ENCODE peak calls at places on chromosome 9, in four cellular contexts. One of them, this sample, is unnamed.

GRCh38 chr9:136339173-136339957 is 12.0 kb downstream of the GPSM1 start:
- DNase-seq in breast epithelium: peak; percentile 73
- DNase-seq in right lobe of liver: peak; percentile 85
- DNase-seq in Peyer's patch: peak; percentile 47
- DNase-seq in this sample: peak; percentile 96

GRCh38 chr9:92786298-92786697 is 21.7 kb upstream of the BICD2 start:
- DNase-seq in breast epithelium: no peak
- DNase-seq in right lobe of liver: no peak
- DNase-seq in Peyer's patch: no peak
- DNase-seq in this sample: no peak

GRCh38 chr9:106964822-106965525 is 102.0 kb downstream of the ZNF462 start:
- DNase-seq in breast epithelium: no peak
- DNase-seq in right lobe of liver: no peak
- DNase-seq in Peyer's patch: no peak
- DNase-seq in this sample: no peak

GRCh38 chr9:124632077-124632621 is 125.0 kb upstream of the NR5A1 start:
- DNase-seq in breast epithelium: no peak
- DNase-seq in right lobe of liver: no peak
- DNase-seq in Peyer's patch: no peak
- DNase-seq in this sample: no peak

GRCh38 chr9:19781240-19781639 is 7.6 kb downstream of the SLC24A2 start:
- DNase-seq in breast epithelium: no peak
- DNase-seq in right lobe of liver: no peak
- DNase-seq in Peyer's patch: no peak
- DNase-seq in this sample: no peak

GRCh38 chr9:133371261-133371711 is 4.6 kb downstream of the SURF4 start:
- DNase-seq in breast epithelium: no peak
- DNase-seq in right lobe of liver: no peak
- DNase-seq in Peyer's patch: peak; percentile 43
- DNase-seq in this sample: no peak

GRCh38 chr9:113648048-113648447 is 184.5 kb downstream of the RGS3 start:
- DNase-seq in breast epithelium: peak; percentile 24
- DNase-seq in right lobe of liver: no peak
- DNase-seq in Peyer's patch: no peak
- DNase-seq in this sample: no peak

GRCh38 chr9:113381909-113382411 is 5.2 kb upstream of the HDHD3 start:
- DNase-seq in breast epithelium: no peak
- DNase-seq in right lobe of liver: no peak
- DNase-seq in Peyer's patch: no peak
- DNase-seq in this sample: peak; percentile 70

GRCh38 chr9:96784021-96784420 is 6.1 kb upstream of the ZNF510 start:
- DNase-seq in breast epithelium: no peak
- DNase-seq in right lobe of liver: no peak
- DNase-seq in Peyer's patch: no peak
- DNase-seq in this sample: no peak

DNA sequence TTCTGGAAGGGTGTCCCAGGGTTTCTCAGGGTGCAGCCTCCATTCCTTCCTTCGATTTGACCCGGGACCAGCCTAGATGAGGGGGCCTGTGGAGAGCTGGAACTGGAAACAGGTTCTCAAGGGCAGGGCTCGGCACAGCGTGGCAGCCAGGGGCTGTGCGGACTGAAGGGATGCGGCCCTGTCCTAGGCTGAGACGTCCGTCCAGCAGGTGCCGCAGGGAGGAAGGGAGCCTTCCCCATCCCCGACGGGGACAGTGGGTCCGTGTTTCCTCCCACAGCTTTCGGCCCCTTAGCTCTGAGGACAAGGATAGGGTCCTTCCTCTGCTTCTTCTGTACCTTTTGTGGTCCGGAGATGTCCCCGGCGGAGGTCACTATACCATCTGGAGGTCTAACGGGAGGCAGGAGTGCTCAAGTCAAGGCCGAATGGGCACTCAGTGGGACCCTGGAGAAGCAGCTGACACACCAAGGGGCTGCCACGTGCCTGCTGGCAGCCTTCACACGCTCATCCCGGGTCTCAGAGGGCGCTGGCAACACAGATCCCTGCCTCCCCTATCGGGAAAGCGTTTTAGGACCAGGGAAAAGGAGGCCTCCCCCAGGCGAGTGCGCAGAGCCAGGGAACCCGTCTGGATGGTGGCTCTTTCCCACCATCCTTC is 49.9 kb downstream of the USP20 start:
- DNase-seq in breast epithelium: no peak
- DNase-seq in right lobe of liver: peak; percentile 73
- DNase-seq in Peyer's patch: peak; percentile 61
- DNase-seq in this sample: no peak
- TF ChIP-seq POLR2A in breast epithelium: no peak
- TF ChIP-seq POLR2A in right lobe of liver: no peak
- TF ChIP-seq POLR2A in Peyer's patch: no peak
- TF ChIP-seq POLR2A in this sample: no peak

GRCh38 chr9:130518198-130518597 is 61.2 kb upstream of the FUBP3 start:
- DNase-seq in breast epithelium: no peak
- DNase-seq in right lobe of liver: no peak
- DNase-seq in Peyer's patch: no peak
- DNase-seq in this sample: no peak
- H3K27me3 ChIP-seq in breast epithelium: no peaks in the 10 kb centered on the region
- H3K27me3 ChIP-seq in right lobe of liver: no peaks in the 10 kb centered on the region
- H3K27me3 ChIP-seq in Peyer's patch: no peaks in the 10 kb centered on the region
- H3K27me3 ChIP-seq in this sample: no peaks in the 10 kb centered on the region

GRCh38 chr9:36136277-36136893 is at the start of gene GLIPR2:
- DNase-seq in breast epithelium: no peak
- DNase-seq in right lobe of liver: peak; percentile 83
- DNase-seq in Peyer's patch: peak; percentile 82
- DNase-seq in this sample: peak; percentile 96
- TF ChIP-seq POLR2A in breast epithelium: no peak
- TF ChIP-seq POLR2A in right lobe of liver: peak; percentile 67
- TF ChIP-seq POLR2A in Peyer's patch: peak; percentile 60
- TF ChIP-seq POLR2A in this sample: peak; percentile 93

DNA sequence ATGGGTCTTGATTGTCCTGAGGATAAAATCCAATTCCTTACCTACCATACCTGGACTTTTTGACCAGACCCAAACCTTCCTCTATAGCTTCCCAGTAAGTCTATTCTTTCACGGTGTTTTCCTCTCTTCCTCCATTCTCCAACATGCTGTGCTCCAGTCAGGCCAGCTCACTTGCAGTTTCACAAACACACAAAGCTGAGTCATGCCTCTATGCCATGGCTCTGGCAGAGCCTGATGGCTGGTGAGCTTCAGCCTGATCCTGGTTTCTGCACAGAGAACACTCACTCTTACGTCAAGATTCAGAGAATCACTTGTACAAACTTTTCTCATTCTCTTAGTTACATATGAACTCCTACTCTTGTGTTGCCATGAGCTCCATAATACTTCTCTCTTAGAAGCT is 27.7 kb upstream of the PAX5 start:
- DNase-seq in breast epithelium: no peak
- DNase-seq in right lobe of liver: no peak
- DNase-seq in Peyer's patch: no peak
- DNase-seq in this sample: no peak
- H3K27me3 ChIP-seq in breast epithelium: no peaks in the 10 kb centered on the region
- H3K27me3 ChIP-seq in right lobe of liver: no peaks in the 10 kb centered on the region
- H3K27me3 ChIP-seq in Peyer's patch: no peaks in the 10 kb centered on the region
- H3K27me3 ChIP-seq in this sample: no peaks in the 10 kb centered on the region

DNA sequence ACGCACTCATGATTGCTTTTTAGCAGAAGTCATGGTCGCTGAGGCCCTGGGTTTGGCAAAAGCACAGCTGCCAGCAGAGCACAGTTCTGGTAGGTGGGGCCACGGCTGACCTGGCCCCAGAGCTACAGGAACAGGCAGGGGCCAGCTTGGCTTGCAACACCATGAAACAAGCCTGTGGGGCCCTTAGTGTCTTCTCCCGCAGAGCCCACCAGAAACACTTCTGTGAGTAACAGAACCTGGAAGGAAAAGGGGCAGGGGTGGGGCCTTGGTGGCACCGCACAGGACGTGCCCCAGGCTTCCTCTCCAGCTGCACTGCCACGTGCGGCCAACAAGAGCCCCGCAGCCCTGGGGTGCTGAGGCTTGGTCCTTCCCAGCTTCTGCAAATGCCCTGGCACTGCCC is 4.8 kb downstream of the ASB6 start:
- DNase-seq in breast epithelium: no peak
- DNase-seq in right lobe of liver: no peak
- DNase-seq in Peyer's patch: no peak
- DNase-seq in this sample: no peak
- TF ChIP-seq POLR2A in breast epithelium: no peak
- TF ChIP-seq POLR2A in right lobe of liver: no peak
- TF ChIP-seq POLR2A in Peyer's patch: no peak
- TF ChIP-seq POLR2A in this sample: no peak

This sample was measured in upper lobe of left lung.